ENCODE peak calls at places on chromosomes 3 and 15, in five cellular contexts. F, U, C, W and K are unnamed samples.

GRCh38 chr15:69556344-69556743 is 103.7 kb downstream of the RPLP1 start:
- DNase-seq in U (no peak), W (no peak), F (no peak), C (no peak), K (no peak)

GRCh38 chr3:179015551-179016020 is 56.0 kb downstream of the ZMAT3 start:
- DNase-seq in U (peak), F (peak), C (peak), W (no peak), K (no peak)

GRCh38 chr3:23094890-23095462 is 108.2 kb upstream of the UBE2E2 start:
- DNase-seq in C (no peak), W (no peak), F (peak), U (no peak), K (no peak)

GRCh38 chr3:151923901-151924300 is 50.5 kb downstream of the SUCNR1 start:
- DNase-seq in C (no peak), F (no peak), W (no peak), U (no peak), K (no peak)

GRCh38 chr3:109187390-109187789 is 50.9 kb downstream of the C3orf85 start:
- DNase-seq in F (peak), C (no peak), U (no peak), W (no peak), K (no peak)

GRCh38 chr3:82875401-82875800 is 1114.0 kb upstream of the GBE1 start:
- DNase-seq in C (no peak), F (no peak), U (no peak), W (no peak), K (no peak)

GRCh38 chr15:25944386-25944785 is 81.3 kb upstream of the ATP10A start:
- DNase-seq in U (no peak), W (no peak), C (no peak), F (peak), K (no peak)

GRCh38 chr3:176430244-176430893 is 766.9 kb downstream of the TBL1XR1 start:
- DNase-seq in F (peak), W (no peak), U (peak), C (peak), K (no peak)

GRCh38 chr3:107416138-107416537 is 38.9 kb downstream of the CCDC54 start:
- DNase-seq in W (no peak), C (no peak), U (no peak), F (no peak), K (no peak)

GRCh38 chr3:123078101-123078500 is 11.3 kb downstream of the PDIA5 start:
- DNase-seq in W (no peak), F (no peak), C (no peak), U (no peak), K (no peak)

GRCh38 chr15:99096173-99096893 is 8.5 kb upstream of the SYNM start:
- DNase-seq in W (no peak), C (no peak), F (no peak), U (no peak), K (no peak)

GRCh38 chr3:47380026-47380600 is 708 bp upstream of the PTPN23 start:
- DNase-seq in F (no peak), W (no peak), U (no peak), C (no peak), K (no peak)
- TF ChIP-seq CTCF in F (no peak), W (no peak), U (peak), C (no peak), K (no peak)

GRCh38 chr15:89448825-89449224 is 47.6 kb downstream of the RHCG start:
- DNase-seq in W (no peak), C (no peak), F (no peak), U (no peak), K (no peak)

GRCh38 chr15:89450076-89451006 is 46.0 kb downstream of the RHCG start:
- DNase-seq in U (no peak), F (no peak), W (no peak), C (no peak), K (no peak)

GRCh38 chr15:89451846-89452245 is 44.5 kb downstream of the RHCG start:
- DNase-seq in C (no peak), U (no peak), F (no peak), W (no peak), K (no peak)

GRCh38 chr15:89455535-89455934 is 40.8 kb downstream of the RHCG start:
- DNase-seq in C (no peak), U (no peak), W (no peak), F (no peak), K (no peak)

DNA sequence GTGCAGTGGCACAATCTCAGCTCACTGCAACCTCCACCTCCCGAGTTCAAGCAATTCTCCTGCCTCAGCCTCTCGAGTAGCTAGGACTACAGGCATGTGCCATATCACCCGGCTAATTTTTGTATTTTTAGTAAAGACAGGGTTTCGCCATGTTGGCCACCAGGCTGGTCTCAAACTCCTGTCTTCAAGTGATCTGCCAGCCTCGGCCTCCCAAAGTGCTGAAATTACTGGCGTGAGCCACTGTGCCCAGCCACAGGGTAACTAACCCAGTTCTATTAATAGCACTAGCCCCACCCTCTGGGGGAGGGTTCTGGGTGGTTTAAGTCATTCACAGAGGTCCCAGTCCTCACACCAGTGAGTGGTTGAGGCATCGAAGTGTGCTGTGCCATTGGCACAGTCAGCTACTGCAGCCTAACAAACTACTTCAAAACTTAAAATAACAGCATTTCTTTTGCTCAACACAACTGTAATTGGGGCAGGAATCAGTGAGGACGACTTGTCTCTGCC is 44.0 kb downstream of the RHCG start:
- DNase-seq in F (no peak), C (no peak), U (no peak), W (peak), K (no peak)
- TF ChIP-seq CTCF in F (no peak), C (no peak), U (no peak), W (no peak), K (no peak)

GRCh38 chr15:75446146-75446545 is 5.3 kb downstream of the SIN3A start:
- DNase-seq in U (no peak), F (no peak), C (no peak), W (no peak), K (no peak)
- TF ChIP-seq CTCF in U (no peak), F (no peak), C (no peak), W (no peak), K (no peak)

GRCh38 chr15:40340740-40341400 is at the start of gene CCDC9B:
- DNase-seq in F (no peak), U (no peak), W (peak), C (no peak), K (peak)
- TF ChIP-seq CTCF in F (no peak), U (no peak), W (no peak), C (no peak), K (no peak)

DNA sequence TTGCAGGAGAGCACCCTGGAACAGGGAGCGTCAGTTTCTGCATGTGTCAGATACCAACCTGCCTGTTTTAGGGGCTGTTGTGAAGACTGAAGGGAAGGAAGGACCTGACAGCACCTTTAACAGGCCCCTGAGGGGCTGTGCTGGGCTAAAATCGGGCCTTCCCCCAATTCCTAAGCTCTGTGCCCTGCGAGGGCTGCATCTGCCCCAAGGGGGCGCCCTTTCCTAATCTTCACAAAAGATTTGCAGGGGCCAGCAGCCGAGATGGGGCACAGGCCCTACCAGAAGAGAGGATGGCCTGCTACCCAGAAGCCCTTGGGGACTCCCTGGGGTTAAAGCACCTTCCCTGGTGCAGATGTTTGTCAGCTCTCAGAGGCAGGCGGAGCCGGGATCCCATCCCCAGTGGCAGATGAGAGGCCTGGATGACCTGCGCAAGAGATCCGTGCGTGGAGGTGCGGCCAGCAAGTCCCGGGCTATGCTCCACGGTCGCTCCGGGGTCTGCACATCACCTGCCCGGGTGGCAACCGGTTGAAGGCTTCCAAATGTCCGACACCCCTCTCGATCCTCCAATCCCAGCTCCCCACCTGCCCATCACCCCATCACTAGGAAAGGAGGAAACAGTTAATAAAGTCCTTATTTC is 53.6 kb downstream of the RHCG start:
- DNase-seq in F (peak), W (no peak), C (peak), U (no peak), K (peak)
- TF ChIP-seq CTCF in F (peak), W (peak), C (peak), U (peak), K (peak)

DNA sequence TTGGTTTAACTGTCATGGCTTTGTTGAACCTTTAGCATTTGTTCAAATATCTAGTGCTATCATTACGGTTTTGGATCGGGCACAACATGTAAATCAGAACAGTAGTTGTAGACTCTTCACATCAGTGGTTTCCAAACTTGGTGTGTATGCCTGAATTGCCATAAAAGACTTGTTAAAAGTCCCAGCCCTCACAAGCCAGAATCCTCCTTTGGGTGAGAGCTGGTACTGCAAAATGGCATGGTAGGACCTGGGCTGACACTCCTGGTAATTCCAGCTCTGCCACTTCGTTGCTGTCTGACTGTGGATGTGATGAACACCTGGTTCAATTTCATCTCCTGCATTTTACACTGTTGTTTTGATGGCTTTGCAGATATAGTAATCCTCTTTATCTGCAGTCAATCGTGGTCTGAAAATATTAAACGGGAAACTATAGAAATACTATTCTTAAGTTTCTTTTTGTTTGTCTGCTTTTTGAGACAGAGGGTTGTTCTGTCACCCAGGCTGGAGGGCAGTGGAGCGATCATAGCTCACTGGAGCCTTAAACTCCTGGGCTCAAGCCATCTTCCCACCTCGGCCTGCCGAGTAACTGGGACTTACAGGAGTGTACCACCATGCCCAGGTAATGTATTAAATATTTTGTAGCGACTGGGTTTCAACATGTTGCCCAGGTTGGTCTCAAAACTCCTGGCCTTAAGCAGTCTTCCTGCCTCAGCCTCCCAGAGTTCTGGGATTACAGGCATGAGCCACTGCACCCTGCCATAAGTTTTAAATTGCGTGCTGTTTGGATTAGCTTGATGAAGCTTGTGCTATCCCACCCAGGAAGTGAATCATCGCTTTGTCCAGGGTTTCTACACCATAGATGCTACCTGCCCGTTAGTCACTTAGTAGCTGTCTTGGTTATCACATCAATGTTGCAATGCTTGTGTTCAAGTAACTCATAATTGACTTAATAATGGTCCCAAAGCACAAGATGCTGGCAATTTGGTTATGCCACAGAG is 61.6 kb downstream of the RAB7A start:
- DNase-seq in F (peak), W (no peak), C (peak), U (no peak), K (no peak)
- TF ChIP-seq CTCF in F (peak), W (peak), C (peak), U (peak), K (peak)